ENCODE peak calls at places on chromosomes 13 and 19, in eight cellular contexts. F, I, J, D, B, G, Y and R are unnamed samples.

GRCh38 chr13:25281193-25281936 is 5.9 kb downstream of the MTMR6 start:
- DNase-seq in F (no peak), I (no peak), J (no peak), D (no peak), B (no peak), G (no peak), Y (no peak), R (no peak)

GRCh38 chr19:44869728-44870470 is 21.2 kb upstream of the TOMM40 start:
- DNase-seq in F (no peak), I (no peak), J (no peak), D (no peak), B (peak; percentile 79), G (no peak), Y (no peak), R (no peak)

GRCh38 chr13:44271915-44272341 is 101.7 kb upstream of the SERP2 start:
- DNase-seq in F (no peak), I (no peak), J (no peak), D (peak; percentile 29), B (no peak), G (peak; percentile 20), Y (no peak), R (peak; percentile 29)

GRCh38 chr19:38537071-38537847 is 80.5 kb downstream of the MAP4K1 start:
- DNase-seq in F (no peak), I (no peak), J (no peak), D (no peak), B (no peak), G (no peak), Y (no peak), R (no peak)

GRCh38 chr19:18912933-18913332 is 6.3 kb downstream of the COPE start:
- DNase-seq in F (no peak), I (no peak), J (no peak), D (no peak), B (no peak), G (no peak), Y (no peak), R (no peak)

GRCh38 chr19:38400361-38400760 is 2.5 kb upstream of the FAM98C start:
- DNase-seq in F (no peak), I (no peak), J (no peak), D (no peak), B (no peak), G (no peak), Y (no peak), R (no peak)

GRCh38 chr13:28557725-28558124 is 62.8 kb upstream of the FLT1 start:
- DNase-seq in F (no peak), I (no peak), J (no peak), D (no peak), B (no peak), G (no peak), Y (no peak), R (no peak)

GRCh38 chr19:33724723-33725060 is 72.0 kb upstream of the KCTD15 start:
- DNase-seq in F (no peak), I (no peak), J (no peak), D (no peak), B (no peak), G (no peak), Y (no peak), R (peak; percentile 71)

GRCh38 chr13:99722931-99723330 is 221.7 kb downstream of the TM9SF2 start:
- DNase-seq in F (no peak), I (no peak), J (no peak), D (no peak), B (no peak), G (no peak), Y (no peak), R (no peak)

GRCh38 chr13:106649495-106649894 is 81.6 kb upstream of the ARGLU1 start:
- DNase-seq in F (no peak), I (no peak), J (no peak), D (no peak), B (peak; percentile 29), G (no peak), Y (no peak), R (no peak)

GRCh38 chr19:7690779-7691258 is 10.2 kb downstream of the TRAPPC5 start:
- DNase-seq in F (no peak), I (no peak), J (no peak), D (no peak), B (no peak), G (no peak), Y (no peak), R (no peak)

GRCh38 chr13:31234729-31235128 is 35.0 kb downstream of the B3GLCT start:
- DNase-seq in F (no peak), I (no peak), J (peak; percentile 65), D (no peak), B (peak; percentile 29), G (no peak), Y (no peak), R (no peak)
- TF ChIP-seq CTCF in F (peak; percentile 27), I (no peak), J (peak; percentile 68), D (no peak), B (peak; percentile 48), G (no peak), Y (peak; percentile 36), R (peak; percentile 43)

GRCh38 chr19:1269478-1270167 is 491 bp downstream of the CIRBP start:
- DNase-seq in F (peak; percentile 86), I (peak; percentile 79), J (peak; percentile 90), D (peak; percentile 72), B (peak; percentile 91), G (peak; percentile 89), Y (peak; percentile 82), R (peak; percentile 89)
- TF ChIP-seq CTCF in F (no peak), I (no peak), J (no peak), D (no peak), B (peak; percentile 5), G (no peak), Y (no peak), R (no peak)

GRCh38 chr19:3966051-3967017 is 4.6 kb downstream of the DAPK3 start:
- DNase-seq in F (no peak), I (no peak), J (no peak), D (no peak), B (no peak), G (no peak), Y (no peak), R (no peak)

GRCh38 chr19:3970313-3970807 is 539 bp downstream of the DAPK3 start:
- DNase-seq in F (peak; percentile 22), I (no peak), J (peak; percentile 62), D (no peak), B (no peak), G (no peak), Y (no peak), R (no peak)

GRCh38 chr19:3970808-3971598 is at the start of gene DAPK3:
- DNase-seq in F (peak; percentile 98), I (peak; percentile 98), J (peak; percentile 99), D (peak; percentile 94), B (peak; percentile 98), G (peak; percentile 98), Y (peak; percentile 97), R (peak; percentile 99)

GRCh38 chr19:3969435-3970312 is 1.2 kb downstream of the DAPK3 start:
- DNase-seq in F (peak; percentile 32), I (peak; percentile 40), J (peak; percentile 88), D (no peak), B (peak; percentile 83), G (no peak), Y (no peak), R (peak; percentile 62)

DNA sequence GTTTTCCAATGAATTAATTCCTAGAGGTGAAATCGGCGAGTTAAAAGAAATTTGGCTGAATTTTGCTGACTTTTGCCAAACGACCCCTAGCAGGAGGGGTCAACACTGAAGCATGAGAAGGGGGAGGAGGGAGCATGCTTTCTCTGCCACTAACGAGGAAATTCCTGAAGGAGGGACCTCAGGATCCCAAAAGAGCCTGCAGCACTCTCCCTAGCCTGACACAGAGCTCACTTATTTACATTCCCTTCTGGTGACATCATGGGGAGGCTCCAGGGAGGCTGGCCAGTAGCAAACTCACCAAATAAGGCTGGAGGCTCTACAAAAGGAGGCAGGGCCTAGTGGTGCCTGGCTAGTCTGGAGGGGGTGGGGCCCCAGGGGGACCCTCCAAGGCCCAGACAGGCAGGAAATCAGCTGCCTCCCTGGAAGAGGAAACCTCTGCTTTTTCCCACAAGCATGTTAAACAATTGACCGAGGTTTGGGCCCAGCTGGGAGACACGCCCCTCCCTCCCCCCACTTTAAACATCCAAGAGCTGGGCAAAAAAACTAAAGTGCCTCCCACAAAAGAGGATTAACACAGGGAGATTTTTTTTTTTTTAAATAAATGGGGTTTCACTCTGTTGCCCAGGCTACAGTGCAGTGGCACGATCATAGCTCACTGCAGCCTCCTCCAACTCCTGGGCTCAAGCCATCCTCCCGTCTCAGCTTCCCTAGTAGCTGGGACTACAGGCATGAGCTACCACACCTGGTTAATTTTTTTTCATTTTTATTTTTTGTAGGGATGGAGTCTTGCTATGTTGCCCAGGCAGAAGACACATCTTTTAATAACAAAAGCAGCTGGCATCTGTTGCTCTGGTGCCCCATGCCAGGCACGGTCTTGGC is 2.1 kb downstream of the DAPK3 start:
- DNase-seq in F (peak; percentile 76), I (peak; percentile 85), J (peak; percentile 98), D (peak; percentile 79), B (peak; percentile 100), G (peak; percentile 85), Y (peak; percentile 66), R (peak; percentile 87)
- TF ChIP-seq CTCF in F (no peak), I (no peak), J (no peak), D (no peak), B (no peak), G (no peak), Y (no peak), R (no peak)

DNA sequence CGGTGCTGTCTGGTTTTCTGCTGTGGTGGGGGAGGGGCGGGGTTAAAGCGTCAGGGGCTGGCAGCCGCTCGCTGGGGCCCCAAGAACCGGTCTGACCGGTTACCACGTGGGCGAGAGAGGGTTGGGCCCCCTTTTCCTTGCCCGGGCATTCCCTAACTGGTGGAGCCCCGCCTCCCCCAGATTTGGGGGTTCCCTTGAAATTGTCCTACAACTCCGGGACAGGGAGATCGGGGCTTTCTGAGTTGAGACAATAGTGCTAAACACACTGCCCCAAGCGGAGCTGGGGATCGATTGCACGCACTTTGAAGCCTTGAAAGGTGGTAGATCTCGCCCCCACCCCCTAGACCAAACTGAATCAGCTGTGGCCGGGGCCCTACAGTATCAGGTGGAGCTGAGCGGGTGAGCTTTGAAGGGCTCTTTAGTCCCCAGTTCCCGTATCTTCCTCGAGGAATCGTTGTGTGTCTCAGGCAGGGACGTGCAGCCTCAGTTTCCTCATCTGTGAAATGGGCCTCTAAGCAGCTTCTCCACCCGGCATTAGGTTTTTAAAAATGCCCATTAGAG is 4.8 kb downstream of the IER2 start:
- DNase-seq in F (peak; percentile 65), I (peak; percentile 94), J (peak; percentile 94), D (peak; percentile 47), B (peak; percentile 81), G (no peak), Y (peak; percentile 50), R (peak; percentile 69)
- TF ChIP-seq CTCF in F (no peak), I (no peak), J (peak; percentile 70), D (no peak), B (peak; percentile 33), G (no peak), Y (peak; percentile 41), R (no peak)

GRCh38 chr19:35171730-35172129 is 17.2 kb downstream of the FXYD5 start:
- DNase-seq in F (no peak), I (no peak), J (peak; percentile 5), D (no peak), B (no peak), G (no peak), Y (no peak), R (no peak)
- TF ChIP-seq CTCF in F (no peak), I (no peak), J (no peak), D (no peak), B (no peak), G (no peak), Y (no peak), R (no peak)

GRCh38 chr19:49591731-49592485 is 926 bp downstream of the PRR12 start:
- DNase-seq in F (peak; percentile 62), I (peak; percentile 70), J (peak; percentile 86), D (no peak), B (peak; percentile 31), G (peak; percentile 46), Y (peak; percentile 22), R (peak; percentile 56)
- TF ChIP-seq CTCF in F (no peak), I (no peak), J (no peak), D (no peak), B (no peak), G (no peak), Y (no peak), R (no peak)

GRCh38 chr19:2579678-2580280 is 103.9 kb downstream of the GADD45B start:
- DNase-seq in F (no peak), I (no peak), J (peak; percentile 60), D (no peak), B (no peak), G (no peak), Y (no peak), R (no peak)
- TF ChIP-seq CTCF in F (no peak), I (no peak), J (peak; percentile 9), D (peak; percentile 23), B (no peak), G (no peak), Y (peak; percentile 32), R (peak; percentile 23)